ENCODE peak calls at places on chromosomes 7 and 10, in six cellular contexts. X, L, M, P, V and D are unnamed samples.

GRCh38 chr10:78907458-78908211 is 161.1 kb upstream of the ZMIZ1 start:
- DNase-seq in X (no peak), L (no peak), M (no peak), P (no peak), V (no peak), D (no peak)

GRCh38 chr7:90761584-90761983 is 165.5 kb downstream of the CDK14 start:
- DNase-seq in X (no peak), L (no peak), M (no peak), P (no peak), V (no peak), D (no peak)

GRCh38 chr10:52106895-52107294 is 207.2 kb upstream of the DKK1 start:
- DNase-seq in X (no peak), L (no peak), M (no peak), P (no peak), V (peak), D (no peak)

GRCh38 chr7:44764665-44765578 is 16.3 kb downstream of the ZMIZ2 start:
- DNase-seq in X (no peak), L (no peak), M (no peak), P (no peak), V (no peak), D (no peak)

GRCh38 chr7:123528265-123528664 is 6.1 kb downstream of the IQUB start:
- DNase-seq in X (no peak), L (no peak), M (no peak), P (no peak), V (no peak), D (no peak)

GRCh38 chr7:140176271-140176701 is 497 bp downstream of the KDM7A start:
- DNase-seq in X (no peak), L (peak), M (peak), P (no peak), V (peak), D (no peak)

GRCh38 chr7:75650062-75650461 is 88.7 kb downstream of the HIP1 start:
- DNase-seq in X (no peak), L (peak), M (no peak), P (no peak), V (no peak), D (no peak)

GRCh38 chr10:11042375-11042774 is 24.7 kb downstream of the CELF2 start:
- DNase-seq in X (no peak), L (no peak), M (no peak), P (no peak), V (no peak), D (no peak)

GRCh38 chr7:27631411-27631810 is 31.3 kb downstream of the HIBADH start:
- DNase-seq in X (no peak), L (no peak), M (no peak), P (no peak), V (peak), D (no peak)

GRCh38 chr7:31028417-31028988 is 23.6 kb upstream of the ADCYAP1R1 start:
- DNase-seq in X (no peak), L (no peak), M (no peak), P (no peak), V (no peak), D (no peak)

GRCh38 chr7:92707435-92707834 is 117.2 kb upstream of the FAM133B start:
- DNase-seq in X (no peak), L (no peak), M (no peak), P (no peak), V (no peak), D (no peak)

GRCh38 chr10:23459323-23459939 is 20.6 kb downstream of the OTUD1 start:
- DNase-seq in X (no peak), L (no peak), M (no peak), P (no peak), V (no peak), D (no peak)

GRCh38 chr7:77600952-77601351 is 63.9 kb downstream of the PTPN12 start:
- DNase-seq in X (no peak), L (no peak), M (no peak), P (no peak), V (no peak), D (no peak)

GRCh38 chr10:71888248-71888622 is 37.2 kb upstream of the PSAP start:
- DNase-seq in X (no peak), L (no peak), M (no peak), P (no peak), V (peak), D (no peak)

GRCh38 chr7:50869108-50869716 is 86.5 kb upstream of the GRB10 start:
- DNase-seq in X (no peak), L (no peak), M (no peak), P (no peak), V (peak), D (peak)

GRCh38 chr10:42924484-42924883 is 141.9 kb downstream of the BMS1 start:
- DNase-seq in X (no peak), L (no peak), M (no peak), P (no peak), V (no peak), D (no peak)

GRCh38 chr7:120742370-120742769 is 115.6 kb downstream of the TSPAN12 start:
- DNase-seq in X (no peak), L (no peak), M (no peak), P (no peak), V (no peak), D (no peak)

GRCh38 chr10:21292763-21293517 is 232.5 kb downstream of the SKIDA1 start:
- DNase-seq in X (no peak), L (peak), M (no peak), P (peak), V (peak), D (peak)

GRCh38 chr10:100736144-100736808 is 9.1 kb upstream of the PAX2 start:
- DNase-seq in X (no peak), L (no peak), M (no peak), P (no peak), V (no peak), D (no peak)

GRCh38 chr7:47037607-47038006 is 544.3 kb downstream of the TNS3 start:
- DNase-seq in X (no peak), L (no peak), M (no peak), P (no peak), V (no peak), D (no peak)

GRCh38 chr10:112213836-112214235 is 30.3 kb upstream of the GPAM start:
- DNase-seq in X (no peak), L (no peak), M (no peak), P (no peak), V (no peak), D (no peak)

GRCh38 chr10:19629559-19629958 is 186.7 kb upstream of the PLXDC2 start:
- DNase-seq in X (no peak), L (peak), M (no peak), P (peak), V (peak), D (no peak)

GRCh38 chr7:72196176-72196575 is 216.0 kb downstream of the CALN1 start:
- DNase-seq in X (no peak), L (no peak), M (no peak), P (no peak), V (no peak), D (no peak)

GRCh38 chr10:126931548-126931947 is 26.3 kb downstream of the DOCK1 start:
- DNase-seq in X (no peak), L (no peak), M (no peak), P (no peak), V (no peak), D (no peak)

GRCh38 chr7:29623976-29624375 is 60.3 kb downstream of the PRR15 start:
- DNase-seq in X (no peak), L (no peak), M (no peak), P (no peak), V (peak), D (no peak)

GRCh38 chr7:25669954-25670841 is 441.9 kb upstream of the NPVF start:
- DNase-seq in X (no peak), L (no peak), M (no peak), P (peak), V (peak), D (no peak)

GRCh38 chr7:149316606-149317005 is 54.6 kb downstream of the ZNF783 start:
- DNase-seq in X (no peak), L (no peak), M (no peak), P (no peak), V (no peak), D (no peak)

GRCh38 chr7:149320313-149321124 is 58.5 kb downstream of the ZNF783 start:
- DNase-seq in X (no peak), L (no peak), M (no peak), P (no peak), V (no peak), D (no peak)

GRCh38 chr7:149321978-149322541 is 60.1 kb downstream of the ZNF783 start:
- DNase-seq in X (no peak), L (no peak), M (no peak), P (no peak), V (peak), D (no peak)

GRCh38 chr7:149319376-149319775 is 57.4 kb downstream of the ZNF783 start:
- DNase-seq in X (no peak), L (no peak), M (no peak), P (no peak), V (no peak), D (no peak)

GRCh38 chr7:149317986-149318672 is 56.1 kb downstream of the ZNF783 start:
- DNase-seq in X (no peak), L (no peak), M (no peak), P (no peak), V (no peak), D (no peak)
- TF ChIP-seq CTCF in X (no peak), L (no peak), M (no peak), P (no peak), V (no peak), D (no peak)

GRCh38 chr10:84608126-84608525 is 279.7 kb downstream of the CCSER2 start:
- DNase-seq in X (no peak), L (no peak), M (no peak), P (no peak), V (no peak), D (no peak)

GRCh38 chr10:84607523-84607922 is 279.1 kb downstream of the CCSER2 start:
- DNase-seq in X (no peak), L (no peak), M (no peak), P (no peak), V (no peak), D (no peak)

GRCh38 chr10:84613336-84614021 is 285.1 kb downstream of the CCSER2 start:
- DNase-seq in X (no peak), L (peak), M (no peak), P (no peak), V (peak), D (no peak)
- TF ChIP-seq CTCF in X (peak), L (peak), M (no peak), P (peak), V (peak), D (no peak)

GRCh38 chr7:83365746-83366145 is 203.1 kb upstream of the PCLO start:
- DNase-seq in X (no peak), L (no peak), M (no peak), P (no peak), V (no peak), D (no peak)

GRCh38 chr7:83362786-83363185 is 200.1 kb upstream of the PCLO start:
- DNase-seq in X (no peak), L (no peak), M (no peak), P (no peak), V (no peak), D (no peak)

GRCh38 chr7:83366629-83367028 is 203.9 kb upstream of the PCLO start:
- DNase-seq in X (no peak), L (no peak), M (no peak), P (no peak), V (no peak), D (no peak)
- TF ChIP-seq CTCF in X (peak), L (no peak), M (no peak), P (no peak), V (no peak), D (no peak)

DNA sequence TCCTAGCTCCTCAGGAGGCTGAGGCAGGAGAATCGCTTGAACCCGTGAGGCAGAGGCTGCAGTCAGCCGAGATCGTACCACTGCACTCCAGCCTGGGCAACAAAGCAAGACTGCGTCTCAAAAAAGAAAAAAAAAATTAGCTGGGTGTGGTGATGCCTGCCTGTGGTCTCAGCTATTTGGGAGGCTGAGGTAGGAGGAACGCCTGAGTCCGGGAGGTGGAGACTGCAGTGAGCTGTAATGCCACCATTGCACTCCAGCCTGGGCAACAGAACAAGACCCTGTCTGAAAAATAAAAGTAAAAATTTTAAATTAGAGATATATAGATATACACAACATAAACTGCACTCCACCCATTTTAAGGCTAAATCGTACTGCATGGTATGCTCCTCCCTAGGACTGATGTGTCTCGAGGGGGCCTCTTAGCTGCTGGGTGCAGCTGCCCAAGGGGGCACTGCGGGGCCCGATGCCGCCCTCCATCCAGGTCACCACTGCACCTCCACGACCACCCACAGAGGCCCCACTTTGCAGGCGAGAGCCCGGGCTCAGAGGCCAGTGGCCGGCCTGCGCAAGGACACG is 40.9 kb upstream of the FOXK1 start:
- DNase-seq in X (no peak), L (no peak), M (no peak), P (no peak), V (no peak), D (no peak)
- TF ChIP-seq CTCF in X (peak), L (no peak), M (no peak), P (no peak), V (peak), D (no peak)